ENCODE peak calls at places on chromosomes 12 and 14, in ten cellular contexts. G, O, P, J, H, F, T, X, I and M are unnamed samples.
A peak's percentile ranks its signal among the peaks of the same experiment; 100 is the strongest.

GRCh38 chr12:99455350-99456037 is 192.1 kb upstream of the GARIN6 start:
- DNase-seq in X (peak; percentile 69), O (no peak), J (no peak), H (peak; percentile 99), F (no peak), G (no peak), T (no peak), I (peak; percentile 76), P (no peak), M (no peak)

GRCh38 chr12:109822416-109822815 is 10.8 kb downstream of the TRPV4 start:
- DNase-seq in J (no peak), P (no peak), T (no peak), G (peak; percentile 18), I (no peak), O (no peak), F (no peak), X (no peak), H (no peak), M (no peak)

GRCh38 chr14:24296341-24297157 is 3.0 kb downstream of the DHRS1 start:
- DNase-seq in F (no peak), P (peak; percentile 65), H (peak; percentile 93), G (peak; percentile 73), T (peak; percentile 63), X (peak; percentile 49), O (peak; percentile 70), J (peak; percentile 19), I (peak; percentile 90), M (peak; percentile 40)

GRCh38 chr14:103188691-103189480 is 65.6 kb downstream of the TNFAIP2 start:
- DNase-seq in H (no peak), O (peak; percentile 63), X (no peak), P (no peak), F (no peak), J (no peak), T (peak; percentile 15), I (no peak), G (peak; percentile 49), M (no peak)

GRCh38 chr12:77847665-77848431 is 17.2 kb downstream of the NAV3 start:
- DNase-seq in G (no peak), T (no peak), I (peak; percentile 96), J (peak; percentile 70), O (no peak), H (peak; percentile 92), X (peak; percentile 82), P (no peak), F (no peak), M (no peak)

GRCh38 chr12:31906581-31907286 is 52.5 kb upstream of the RESF1 start:
- DNase-seq in G (no peak), F (no peak), J (no peak), P (no peak), O (no peak), X (no peak), H (no peak), T (no peak), I (no peak), M (no peak)

GRCh38 chr12:112901271-112901670 is 5.5 kb upstream of the OAS1 start:
- DNase-seq in P (no peak), H (no peak), I (no peak), X (no peak), T (no peak), G (no peak), F (no peak), J (peak; percentile 14), O (no peak), M (no peak)

GRCh38 chr14:98297567-98297966 is 974.4 kb downstream of the BCL11B start:
- DNase-seq in G (no peak), O (no peak), H (no peak), I (no peak), P (no peak), T (no peak), X (no peak), F (no peak), J (no peak), M (no peak)

GRCh38 chr12:6211421-6211869 is 11.2 kb downstream of the CD9 start:
- DNase-seq in J (no peak), T (no peak), H (no peak), I (no peak), X (peak; percentile 88), G (no peak), O (no peak), F (no peak), P (no peak), M (no peak)